ENCODE peak calls at places on chromosomes 5 and 9, in nine cellular contexts. D is mesothelial cell of epicardium; S is DMS153; P is H1; F is T-helper 2 cell; W is mammary epithelial cell; V is GM13977; K is activated CD4-positive, alpha-beta T cell treated with anti-CD3 and anti-CD28 coated beads, Interleukin-2, amount 50 U/mL, for 24 hours; E is stimulated activated CD8-positive, alpha-beta memory T cell treated with anti-CD3 and anti-CD28 coated beads, Interleukin-7, amount 100 ng/mL, for 24 hours. T is an unnamed sample.

GRCh38 chr9:124342402-124342945 is 72.8 kb downstream of the PSMB7 start:
- DNase-seq in D (no peak), S (peak; percentile 63), P (no peak), F (no peak), W (no peak), V (peak; percentile 27), K (no peak), E (no peak), T (no peak)

GRCh38 chr9:75001719-75002421 is 26.2 kb downstream of the CARNMT1 start:
- DNase-seq in D (no peak), S (peak; percentile 49), P (no peak), F (no peak), W (peak; percentile 58), V (peak; percentile 38), K (peak; percentile 34), E (no peak), T (no peak)

GRCh38 chr5:133820516-133820915 is 147.9 kb downstream of the C5orf15 start:
- DNase-seq in D (no peak), S (no peak), P (no peak), F (no peak), W (no peak), V (no peak), K (no peak), E (no peak), T (no peak)

GRCh38 chr5:61334224-61335196 is 2.5 kb downstream of the ZSWIM6 start:
- DNase-seq in D (peak; percentile 54), S (no peak), P (no peak), F (no peak), W (no peak), V (no peak), K (no peak), E (no peak), T (no peak)

GRCh38 chr5:87164409-87164808 is 103.3 kb upstream of the RASA1 start:
- DNase-seq in D (no peak), S (no peak), P (no peak), F (no peak), W (no peak), V (no peak), K (no peak), E (no peak), T (no peak)

GRCh38 chr9:28073278-28073677 is 500.0 kb upstream of the C9orf72 start:
- DNase-seq in D (no peak), S (no peak), P (peak; percentile 9), F (no peak), W (peak; percentile 32), V (peak; percentile 7), K (no peak), E (no peak), T (no peak)

GRCh38 chr5:134851307-134851923 is 5.6 kb downstream of the C5orf24 start:
- DNase-seq in D (no peak), S (no peak), P (no peak), F (no peak), W (peak; percentile 37), V (no peak), K (no peak), E (no peak), T (no peak)

GRCh38 chr5:128174951-128175350 is 91.4 kb downstream of the SLC12A2 start:
- DNase-seq in D (no peak), S (no peak), P (no peak), F (no peak), W (no peak), V (no peak), K (no peak), E (no peak), T (no peak)

GRCh38 chr5:143494162-143494561 is 90.7 kb upstream of the NR3C1 start:
- DNase-seq in D (no peak), S (no peak), P (no peak), F (no peak), W (peak; percentile 74), V (no peak), K (no peak), E (no peak), T (no peak)

GRCh38 chr5:1315018-1315708 is 20.3 kb upstream of the TERT start:
- DNase-seq in D (peak; percentile 26), S (no peak), P (no peak), F (peak; percentile 0), W (no peak), V (no peak), K (no peak), E (no peak), T (no peak)

GRCh38 chr5:1476967-1477310 is 31.7 kb upstream of the SLC6A3 start:
- DNase-seq in D (no peak), S (no peak), P (no peak), F (no peak), W (no peak), V (no peak), K (no peak), E (no peak), T (peak; percentile 20)

GRCh38 chr9:119164716-119165115 is 204.5 kb downstream of the BRINP1 start:
- DNase-seq in D (no peak), S (peak; percentile 44), P (no peak), F (no peak), W (peak; percentile 4), V (no peak), K (no peak), E (no peak), T (no peak)

GRCh38 chr5:134864707-134865106 is 9.5 kb upstream of the TXNDC15 start:
- DNase-seq in D (no peak), S (no peak), P (no peak), F (no peak), W (no peak), V (no peak), K (no peak), E (no peak), T (no peak)

GRCh38 chr5:45623855-45624254 is 72.3 kb downstream of the HCN1 start:
- DNase-seq in D (no peak), S (no peak), P (no peak), F (no peak), W (no peak), V (no peak), K (no peak), E (no peak), T (no peak)

GRCh38 chr9:16361118-16361517 is 509.4 kb downstream of the BNC2 start:
- DNase-seq in D (no peak), S (no peak), P (no peak), F (no peak), W (no peak), V (no peak), K (no peak), E (no peak), T (no peak)

GRCh38 chr9:114235113-114235589 is 79.8 kb downstream of the COL27A1 start:
- DNase-seq in D (no peak), S (no peak), P (no peak), F (no peak), W (no peak), V (no peak), K (no peak), E (no peak), T (no peak)

GRCh38 chr5:80480354-80480753 is 7.5 kb upstream of the FAM151B start:
- DNase-seq in D (no peak), S (no peak), P (no peak), F (no peak), W (no peak), V (no peak), K (no peak), E (no peak), T (no peak)

GRCh38 chr9:122642226-122642625 is 15.2 kb downstream of the OR1B1 start:
- DNase-seq in D (no peak), S (no peak), P (no peak), F (no peak), W (peak; percentile 12), V (no peak), K (no peak), E (no peak), T (no peak)

GRCh38 chr5:146906803-146907202 is 28.2 kb upstream of the PPP2R2B start:
- DNase-seq in D (no peak), S (no peak), P (peak; percentile 23), F (no peak), W (no peak), V (no peak), K (no peak), E (no peak), T (no peak)

GRCh38 chr5:41416336-41416735 is 94.1 kb downstream of the PLCXD3 start:
- DNase-seq in D (no peak), S (no peak), P (no peak), F (no peak), W (peak; percentile 12), V (no peak), K (no peak), E (no peak), T (no peak)

GRCh38 chr9:75111019-75111622 is 22.8 kb downstream of the OSTF1 start:
- DNase-seq in D (no peak), S (no peak), P (no peak), F (no peak), W (peak; percentile 74), V (no peak), K (no peak), E (no peak), T (no peak)

GRCh38 chr5:88634014-88634413 is 249.0 kb downstream of the MEF2C start:
- DNase-seq in D (no peak), S (no peak), P (no peak), F (no peak), W (no peak), V (no peak), K (no peak), E (no peak), T (no peak)

GRCh38 chr5:34915856-34916192 is 313 bp downstream of the BRIX1 start:
- DNase-seq in D (no peak), S (no peak), P (no peak), F (no peak), W (no peak), V (peak; percentile 12), K (no peak), E (no peak), T (no peak)

GRCh38 chr9:101536351-101536750 is 2.7 kb downstream of the RNF20 start:
- DNase-seq in D (no peak), S (no peak), P (no peak), F (no peak), W (peak; percentile 46), V (no peak), K (no peak), E (no peak), T (no peak)

GRCh38 chr5:71865202-71865601 is 146.1 kb downstream of the CARTPT start:
- DNase-seq in D (no peak), S (no peak), P (no peak), F (no peak), W (peak; percentile 73), V (no peak), K (no peak), E (no peak), T (no peak)

GRCh38 chr5:175541264-175541663 is 62.9 kb downstream of the SFXN1 start:
- DNase-seq in D (no peak), S (no peak), P (no peak), F (no peak), W (no peak), V (no peak), K (no peak), E (no peak), T (no peak)

GRCh38 chr5:173866249-173867172 is 21.6 kb upstream of the CPEB4 start:
- DNase-seq in D (no peak), S (no peak), P (no peak), F (no peak), W (no peak), V (no peak), K (no peak), E (no peak), T (no peak)

GRCh38 chr5:170503970-170504525 is at the start of gene KCNIP1:
- DNase-seq in D (peak; percentile 69), S (no peak), P (no peak), F (no peak), W (no peak), V (no peak), K (no peak), E (no peak), T (no peak)

T was measured in breast epithelium.